ENCODE peak calls at places on chromosomes 5 and 9, in ten cellular contexts. J is upper lobe of right lung; Z is stimulated activated CD4-positive, alpha-beta T cell treated with anti-CD3 and anti-CD28 coated beads, Interleukin-1b, Interleukin-23, amount 100 ng/mL, for 24 hours; F is AG08395; C is activated CD4-positive, alpha-beta T cell treated with anti-CD3 and anti-CD28 coated beads, Interleukin-2, amount 50 U/mL, for 1 hour; K is CD4-positive, alpha-beta T cell; G is neural crest cell; T is activated naive CD8-positive, alpha-beta T cell treated with anti-CD3 and anti-CD28 coated beads, Interleukin-2, amount 50 U/mL, for 24 hours; E is foreskin fibroblast; S is HT-29. Y is an unnamed sample.

GRCh38 chr9:19479874-19480273 is 71.1 kb downstream of the ACER2 start:
- DNase-seq in E (no peak), K (no peak), G (no peak), S (no peak), Z (no peak), J (no peak), F (no peak), T (no peak), C (no peak), Y (no peak)

GRCh38 chr5:24065786-24066185 is 558.4 kb downstream of the PRDM9 start:
- DNase-seq in E (no peak), C (no peak), F (no peak), J (no peak), K (no peak), S (no peak), G (no peak), Z (no peak), T (no peak), Y (no peak)

GRCh38 chr5:170287532-170287931 is 10.0 kb downstream of the LCP2 start:
- DNase-seq in J (no peak), F (no peak), Z (no peak), C (no peak), E (peak; percentile 9), K (no peak), S (no peak), T (no peak), G (no peak), Y (no peak)

GRCh38 chr5:57650360-57651069 is 167.9 kb upstream of the ACTBL2 start:
- DNase-seq in F (peak; percentile 56), G (no peak), E (peak; percentile 50), K (no peak), C (no peak), S (peak; percentile 84), T (peak; percentile 2), Z (no peak), J (no peak), Y (no peak)

GRCh38 chr5:171697591-171698102 is 88.0 kb upstream of the SMIM23 start:
- DNase-seq in J (no peak), G (no peak), E (no peak), S (no peak), K (no peak), F (no peak), T (no peak), Z (no peak), C (no peak), Y (no peak)

GRCh38 chr9:93471135-93471534 is 17.8 kb upstream of the FAM120AOS start:
- DNase-seq in E (no peak), J (no peak), Z (no peak), K (no peak), C (no peak), T (no peak), F (peak; percentile 44), G (no peak), S (no peak), Y (no peak)

GRCh38 chr5:157866536-157866935 is 7.6 kb upstream of the CLINT1 start:
- DNase-seq in C (no peak), F (no peak), Z (no peak), G (no peak), J (no peak), E (no peak), K (no peak), T (no peak), S (no peak), Y (no peak)

GRCh38 chr5:123422433-123423277 is 548 bp downstream of the CEP120 start:
- DNase-seq in J (no peak), S (peak; percentile 53), E (no peak), K (peak; percentile 17), C (no peak), Z (no peak), G (no peak), F (peak; percentile 18), T (no peak), Y (no peak)

GRCh38 chr5:32223972-32224608 is 50.0 kb upstream of the GOLPH3 start:
- DNase-seq in C (no peak), T (no peak), J (no peak), E (peak; percentile 83), G (no peak), F (peak; percentile 88), K (no peak), Z (no peak), S (peak; percentile 72), Y (no peak)

GRCh38 chr5:95731571-95732554 is 727 bp downstream of the RHOBTB3 start:
- DNase-seq in S (peak; percentile 54), F (no peak), C (peak; percentile 27), J (peak; percentile 75), K (peak; percentile 24), E (no peak), G (peak; percentile 59), Z (peak; percentile 11), T (peak; percentile 30), Y (peak; percentile 4)

GRCh38 chr5:111772456-111772855 is 15.5 kb upstream of the NREP start:
- DNase-seq in Z (no peak), S (peak; percentile 9), G (no peak), E (no peak), J (no peak), T (no peak), C (no peak), F (no peak), K (no peak), Y (no peak)

GRCh38 chr9:105242557-105242956 is 1.9 kb upstream of the SLC44A1 start:
- DNase-seq in Z (no peak), J (no peak), S (no peak), K (no peak), E (no peak), G (no peak), F (no peak), C (no peak), T (no peak), Y (no peak)

GRCh38 chr9:97983524-97984187 is 515 bp downstream of the ANP32B start:
- DNase-seq in J (peak; percentile 86), C (peak; percentile 59), S (peak; percentile 55), E (peak; percentile 12), K (peak; percentile 60), Z (no peak), F (peak; percentile 40), T (peak; percentile 56), G (no peak), Y (peak; percentile 58)

GRCh38 chr5:122701640-122702523 is 73.0 kb upstream of the SNX2 start:
- DNase-seq in J (no peak), G (no peak), F (no peak), T (peak; percentile 9), C (no peak), S (no peak), Z (no peak), K (no peak), E (no peak), Y (no peak)

GRCh38 chr5:143226872-143227271 is 176.6 kb downstream of the NR3C1 start:
- DNase-seq in E (no peak), Z (no peak), K (no peak), F (no peak), T (no peak), C (no peak), G (no peak), J (no peak), S (no peak), Y (no peak)

GRCh38 chr9:6106576-6107339 is 91.3 kb upstream of the RANBP6 start:
- DNase-seq in S (peak; percentile 46), J (no peak), Z (no peak), T (no peak), G (no peak), C (no peak), E (peak; percentile 36), F (peak; percentile 67), K (no peak), Y (no peak)

GRCh38 chr5:78627175-78627574 is 21.4 kb downstream of the LHFPL2 start:
- DNase-seq in T (no peak), E (no peak), J (no peak), Z (no peak), C (no peak), F (peak; percentile 23), K (no peak), S (peak; percentile 38), G (no peak), Y (no peak)

GRCh38 chr9:34381323-34381722 is 4.6 kb upstream of the MYORG start:
- DNase-seq in G (no peak), Z (no peak), J (no peak), T (no peak), K (no peak), E (no peak), S (peak; percentile 65), C (no peak), F (no peak), Y (no peak)

GRCh38 chr9:121601234-121601633 is 50.2 kb upstream of the DAB2IP start:
- DNase-seq in Z (no peak), C (no peak), F (peak; percentile 53), K (no peak), E (peak; percentile 28), T (no peak), G (no peak), S (no peak), J (no peak), Y (no peak)

GRCh38 chr9:132610661-132611060 is 28.3 kb downstream of the BARHL1 start:
- DNase-seq in C (no peak), Z (no peak), E (no peak), J (no peak), G (no peak), T (no peak), K (no peak), F (no peak), S (no peak), Y (no peak)

GRCh38 chr5:176832162-176832561 is 21.8 kb downstream of the UNC5A start:
- DNase-seq in Z (no peak), J (no peak), S (no peak), K (no peak), E (no peak), T (no peak), F (no peak), G (no peak), C (no peak), Y (no peak)